ENCODE peak calls at places on chromosome 15, in four cellular contexts. H is body of pancreas, A is BJ, Z is SW480. F is an unnamed sample.

GRCh38 chr15:29612096-29612495 is 210.2 kb downstream of the TJP1 start:
- DNase-seq in H (no peak), A (peak; percentile 49), Z (no peak), F (no peak)

GRCh38 chr15:34271493-34271892 is 46.7 kb downstream of the EMC4 start:
- DNase-seq in H (no peak), A (peak; percentile 35), Z (no peak), F (no peak)

GRCh38 chr15:59283717-59284336 is 77.2 kb downstream of the LDHAL6B start:
- DNase-seq in H (no peak), A (no peak), Z (peak; percentile 76), F (no peak)

GRCh38 chr15:28892789-28893610 is 7.2 kb downstream of the APBA2 start:
- DNase-seq in H (peak; percentile 74), A (peak; percentile 23), Z (no peak), F (no peak)

GRCh38 chr15:98671060-98672008 is 23.0 kb downstream of the IGF1R start:
- DNase-seq in H (no peak), A (no peak), Z (no peak), F (no peak)

GRCh38 chr15:69446947-69447346 is 5.7 kb upstream of the RPLP1 start:
- DNase-seq in H (no peak), A (no peak), Z (no peak), F (no peak)

GRCh38 chr15:31554261-31554660 is 227.6 kb downstream of the KLF13 start:
- DNase-seq in H (no peak), A (peak; percentile 34), Z (no peak), F (no peak)

GRCh38 chr15:69958494-69959134 is 139.1 kb downstream of the TLE3 start:
- DNase-seq in H (no peak), A (no peak), Z (peak; percentile 28), F (peak; percentile 56)

GRCh38 chr15:99682455-99682854 is 50.8 kb downstream of the LYSMD4 start:
- DNase-seq in H (no peak), A (peak; percentile 63), Z (peak; percentile 15), F (no peak)

GRCh38 chr15:25236861-25237155 is 202.0 kb downstream of the UBE3A start:
- DNase-seq in H (no peak), A (no peak), Z (no peak), F (no peak)

GRCh38 chr15:55588818-55589122 is 625 bp upstream of the PYGO1 start:
- DNase-seq in H (no peak), A (no peak), Z (no peak), F (no peak)

GRCh38 chr15:51093488-51093864 is 1.2 kb downstream of the TNFAIP8L3 start:
- DNase-seq in H (no peak), A (no peak), Z (no peak), F (no peak)

GRCh38 chr15:27834684-27835083 is 264.4 kb downstream of the OCA2 start:
- DNase-seq in H (no peak), A (no peak), Z (no peak), F (no peak)

GRCh38 chr15:31362121-31362520 is 35.5 kb downstream of the KLF13 start:
- DNase-seq in H (no peak), A (no peak), Z (no peak), F (no peak)

GRCh38 chr15:31272558-31273257 is 53.9 kb upstream of the KLF13 start:
- DNase-seq in H (no peak), A (no peak), Z (no peak), F (no peak)

GRCh38 chr15:65832549-65833364 is 36.5 kb upstream of the RAB11A start:
- DNase-seq in H (peak; percentile 95), A (peak; percentile 65), Z (peak; percentile 94), F (peak; percentile 91)

GRCh38 chr15:40340740-40341400 is at the start of gene CCDC9B:
- DNase-seq in H (peak; percentile 88), A (peak; percentile 41), Z (peak; percentile 79), F (peak; percentile 68)

GRCh38 chr15:27561816-27562215 is 537.3 kb downstream of the OCA2 start:
- DNase-seq in H (no peak), A (no peak), Z (no peak), F (no peak)

GRCh38 chr15:26873846-26874245 is 7.0 kb downstream of the GABRA5 start:
- DNase-seq in H (no peak), A (no peak), Z (no peak), F (no peak)

GRCh38 chr15:69478259-69478687 is 25.7 kb downstream of the RPLP1 start:
- DNase-seq in H (peak; percentile 61), A (no peak), Z (peak; percentile 68), F (peak; percentile 81)

GRCh38 chr15:54803139-54803808 is 393.5 kb downstream of the RSL24D1 start:
- DNase-seq in H (no peak), A (no peak), Z (peak; percentile 26), F (no peak)

GRCh38 chr15:74632601-74633000 is 17.0 kb downstream of the CLK3 start:
- DNase-seq in H (no peak), A (no peak), Z (no peak), F (no peak)

GRCh38 chr15:64251658-64252057 is 88.8 kb upstream of the PPIB start:
- DNase-seq in H (no peak), A (no peak), Z (no peak), F (no peak)

GRCh38 chr15:62903437-62903836 is 139.1 kb upstream of the TPM1 start:
- DNase-seq in H (no peak), A (no peak), Z (no peak), F (no peak)

GRCh38 chr15:72193781-72194396 is 3.7 kb downstream of the GRAMD2A start:
- DNase-seq in H (no peak), A (no peak), Z (no peak), F (no peak)

GRCh38 chr15:60326343-60326742 is 71.4 kb downstream of the ANXA2 start:
- DNase-seq in H (no peak), A (no peak), Z (no peak), F (no peak)

GRCh38 chr15:59205839-59206622 is 612 bp upstream of the LDHAL6B start:
- DNase-seq in H (no peak), A (no peak), Z (no peak), F (no peak)